ENCODE peak calls at places on chromosomes 5 and 9, in nine cellular contexts. R is IMR-90, F is transverse colon, P is fibroblast of pulmonary artery, M is Panc1, H is cardiac fibroblast, W is tibial artery, X is heart left ventricle, V is heart right ventricle. D is an unnamed sample.
A peak's percentile ranks its signal among the peaks of the same experiment; 100 is the strongest.

GRCh38 chr9:89012294-89013042 is 21.2 kb downstream of the S1PR3 start:
- DNase-seq in R (no peak), F (no peak), P (no peak), M (no peak), H (no peak), W (peak; percentile 34), X (no peak), V (no peak), D (no peak)

GRCh38 chr5:169249001-169249400 is 51.9 kb downstream of the SLIT3 start:
- DNase-seq in R (no peak), F (no peak), P (no peak), M (no peak), H (no peak), W (no peak), X (no peak), V (no peak), D (no peak)

GRCh38 chr5:160438316-160439204 is 16.9 kb downstream of the PTTG1 start:
- DNase-seq in R (peak; percentile 60), F (peak; percentile 63), P (peak; percentile 80), M (peak; percentile 77), H (peak; percentile 80), W (no peak), X (peak; percentile 37), V (no peak), D (no peak)

GRCh38 chr9:27462434-27462833 is 61.7 kb upstream of the IFNK start:
- DNase-seq in R (no peak), F (no peak), P (no peak), M (no peak), H (no peak), W (no peak), X (no peak), V (no peak), D (no peak)

GRCh38 chr5:15440434-15440833 is 59.5 kb upstream of the FBXL7 start:
- DNase-seq in R (no peak), F (no peak), P (peak; percentile 36), M (no peak), H (no peak), W (no peak), X (no peak), V (no peak), D (no peak)

GRCh38 chr9:114203410-114204140 is 48.2 kb downstream of the COL27A1 start:
- DNase-seq in R (peak; percentile 25), F (no peak), P (no peak), M (no peak), H (no peak), W (no peak), X (no peak), V (no peak), D (no peak)

GRCh38 chr9:70484232-70485130 is 70.0 kb upstream of the KLF9 start:
- DNase-seq in R (peak; percentile 86), F (peak; percentile 42), P (peak; percentile 95), M (peak; percentile 35), H (peak; percentile 93), W (no peak), X (peak; percentile 48), V (no peak), D (peak; percentile 59)

GRCh38 chr9:83933804-83934203 is 12.6 kb upstream of the KIF27 start:
- DNase-seq in R (peak; percentile 59), F (no peak), P (peak; percentile 86), M (no peak), H (peak; percentile 87), W (no peak), X (no peak), V (no peak), D (no peak)

DNA sequence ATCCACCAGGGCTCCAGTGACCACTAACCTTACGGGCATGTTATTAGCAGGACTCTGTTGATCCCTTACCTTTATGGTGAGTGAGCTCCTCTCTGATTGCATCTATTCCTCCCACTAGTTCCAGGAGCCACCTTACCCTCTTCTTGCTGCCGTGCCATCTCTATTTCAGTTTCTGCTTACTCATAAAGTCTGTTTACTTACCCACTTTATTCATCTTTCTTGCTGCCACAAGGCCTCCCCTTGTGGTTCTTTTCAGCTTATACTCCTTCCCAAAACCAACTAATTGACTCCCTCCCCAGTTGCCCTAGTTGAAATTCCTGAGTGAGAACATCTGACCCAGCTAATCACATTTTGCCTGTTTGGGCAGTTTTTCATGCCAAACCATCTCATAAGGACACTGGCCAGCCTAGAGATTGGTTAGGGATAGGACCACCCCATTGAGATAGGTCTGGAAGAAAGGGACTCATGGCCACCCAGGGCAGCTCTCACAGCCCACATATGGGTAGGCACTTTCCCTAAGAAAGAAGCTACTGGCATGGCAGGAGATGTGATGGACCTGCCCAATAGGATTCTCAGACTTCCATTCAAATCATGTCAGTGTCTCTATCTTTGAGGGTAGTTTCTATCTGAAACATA is 412.7 kb downstream of the EFNA5 start:
- DNase-seq in R (no peak), F (no peak), P (no peak), M (no peak), H (no peak), W (no peak), X (no peak), V (no peak), D (no peak)
- H3K4me3 ChIP-seq in R (no peak overlapping the region), F (no peak overlapping the region), P (no peak overlapping the region), M (no peak overlapping the region), H (no peak overlapping the region), W (no peak overlapping the region), X (no peak overlapping the region), V (no peak overlapping the region), D (no peak overlapping the region)

GRCh38 chr9:136776947-136777346 is 12.6 kb upstream of the LCN15 start:
- DNase-seq in R (no peak), F (no peak), P (no peak), M (no peak), H (no peak), W (no peak), X (no peak), V (no peak), D (no peak)

GRCh38 chr9:136774416-136775045 is 10.2 kb upstream of the LCN15 start:
- DNase-seq in R (no peak), F (no peak), P (no peak), M (no peak), H (no peak), W (no peak), X (no peak), V (no peak), D (no peak)

GRCh38 chr9:136779808-136780207 is 11.3 kb upstream of the TMEM141 start:
- DNase-seq in R (no peak), F (no peak), P (no peak), M (no peak), H (no peak), W (no peak), X (no peak), V (no peak), D (no peak)

GRCh38 chr9:136775191-136775590 is 10.9 kb upstream of the LCN15 start:
- DNase-seq in R (no peak), F (no peak), P (no peak), M (no peak), H (no peak), W (no peak), X (no peak), V (no peak), D (no peak)

DNA sequence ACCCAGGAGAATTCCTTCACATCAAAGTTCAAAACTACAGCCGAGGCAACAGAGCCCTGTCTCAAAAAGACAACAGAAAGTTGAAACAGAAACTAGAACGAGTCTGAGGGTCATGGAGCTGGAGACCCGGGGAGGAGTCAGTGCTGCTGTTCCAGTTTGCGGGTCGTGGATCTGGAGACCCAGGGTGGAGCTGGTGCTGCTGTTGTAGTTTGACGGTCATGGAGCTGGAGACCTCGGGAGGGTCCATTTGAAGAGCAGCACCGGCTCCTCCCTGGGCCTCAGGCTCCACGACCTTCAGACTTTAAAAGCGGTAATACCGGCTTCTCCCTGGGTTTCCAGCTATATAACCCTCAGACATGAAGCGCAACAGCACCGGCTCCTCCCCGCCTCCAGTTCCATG is 13.0 kb upstream of the LCN15 start:
- DNase-seq in R (no peak), F (peak; percentile 74), P (no peak), M (no peak), H (no peak), W (no peak), X (no peak), V (no peak), D (no peak)
- H3K4me3 ChIP-seq in R (no peak overlapping the region), F (no peak overlapping the region), P (no peak overlapping the region), M (no peak overlapping the region), H (no peak overlapping the region), W (no peak overlapping the region), X (no peak overlapping the region), V (no peak overlapping the region), D (no peak overlapping the region)

GRCh38 chr9:91191443-91192378 is 170.0 kb downstream of the AUH start:
- DNase-seq in R (no peak), F (no peak), P (no peak), M (no peak), H (no peak), W (no peak), X (no peak), V (no peak), D (no peak)

GRCh38 chr9:91193658-91194391 is 167.9 kb downstream of the AUH start:
- DNase-seq in R (peak; percentile 96), F (peak; percentile 91), P (peak; percentile 95), M (no peak), H (peak; percentile 91), W (peak; percentile 94), X (peak; percentile 84), V (peak; percentile 85), D (no peak)

GRCh38 chr9:91192785-91193657 is 168.7 kb downstream of the AUH start:
- DNase-seq in R (peak; percentile 100), F (peak; percentile 81), P (peak; percentile 99), M (peak; percentile 78), H (peak; percentile 99), W (peak; percentile 97), X (peak; percentile 85), V (peak; percentile 78), D (peak; percentile 92)

GRCh38 chr9:91190062-91190461 is 171.7 kb downstream of the AUH start:
- DNase-seq in R (no peak), F (no peak), P (no peak), M (no peak), H (no peak), W (no peak), X (no peak), V (no peak), D (no peak)

GRCh38 chr9:91192379-91192775 is 169.3 kb downstream of the AUH start:
- DNase-seq in R (peak; percentile 42), F (no peak), P (no peak), M (no peak), H (no peak), W (no peak), X (no peak), V (no peak), D (no peak)
- H3K4me3 ChIP-seq in R (no peak overlapping the region), F (peak overlapping the region; percentile 56), P (no peak overlapping the region), M (no peak overlapping the region), H (no peak overlapping the region), W (peak overlapping the region; percentile 54), X (peak overlapping the region; percentile 50), V (peak overlapping the region; percentile 53), D (no peak overlapping the region)

GRCh38 chr5:81854915-81855314 is 104.0 kb upstream of the SSBP2 start:
- DNase-seq in R (no peak), F (no peak), P (no peak), M (no peak), H (peak; percentile 19), W (no peak), X (no peak), V (no peak), D (no peak)

GRCh38 chr5:81854485-81854884 is 103.6 kb upstream of the SSBP2 start:
- DNase-seq in R (no peak), F (no peak), P (no peak), M (no peak), H (peak; percentile 10), W (no peak), X (no peak), V (no peak), D (no peak)

GRCh38 chr5:81853005-81853357 is 102.1 kb upstream of the SSBP2 start:
- DNase-seq in R (no peak), F (no peak), P (no peak), M (no peak), H (no peak), W (no peak), X (no peak), V (no peak), D (no peak)

GRCh38 chr5:81856948-81857928 is 106.3 kb upstream of the SSBP2 start:
- DNase-seq in R (no peak), F (peak; percentile 38), P (peak; percentile 21), M (no peak), H (peak; percentile 11), W (peak; percentile 83), X (peak; percentile 86), V (peak; percentile 83), D (peak; percentile 33)

GRCh38 chr5:81855576-81855975 is 104.7 kb upstream of the SSBP2 start:
- DNase-seq in R (no peak), F (no peak), P (no peak), M (no peak), H (no peak), W (no peak), X (no peak), V (no peak), D (no peak)
- H3K4me3 ChIP-seq in R (no peak overlapping the region), F (no peak overlapping the region), P (no peak overlapping the region), M (no peak overlapping the region), H (no peak overlapping the region), W (no peak overlapping the region), X (no peak overlapping the region), V (no peak overlapping the region), D (no peak overlapping the region)